ENCODE peak calls at places on chromosomes 16 and 17, in four cellular contexts. X is EH, Q is fibroblast of the conjunctiva, G is BE2C. D is an unnamed sample.

GRCh38 chr16:11819798-11820197 is 22.7 kb upstream of the ZC3H7A start:
- DNase-seq in X (no peak), G (no peak), Q (no peak), D (no peak)

GRCh38 chr17:68085751-68086445 is 50.4 kb downstream of the KPNA2 start:
- DNase-seq in G (no peak), Q (no peak), X (peak), D (no peak)

GRCh38 chr16:26598061-26598460 is 468.7 kb upstream of the C16orf82 start:
- DNase-seq in G (no peak), X (no peak), Q (no peak), D (no peak)

GRCh38 chr17:75034236-75034908 is 12.4 kb downstream of the ATP5PD start:
- DNase-seq in X (peak), G (peak), Q (peak), D (peak)

GRCh38 chr17:47998044-47998443 is 27.1 kb downstream of the CDK5RAP3 start:
- DNase-seq in G (no peak), X (no peak), Q (no peak), D (no peak)

GRCh38 chr17:60356947-60357346 is 35.0 kb downstream of the USP32 start:
- DNase-seq in Q (peak), X (peak), G (no peak), D (no peak)

GRCh38 chr17:40735016-40735415 is 20.1 kb downstream of the KRT25 start:
- DNase-seq in Q (no peak), G (no peak), X (no peak), D (no peak)

GRCh38 chr16:67718668-67719047 is 458 bp downstream of the GFOD2 start:
- DNase-seq in G (no peak), X (no peak), Q (no peak), D (no peak)

GRCh38 chr17:4195306-4195705 is 52.3 kb downstream of the CYB5D2 start:
- DNase-seq in X (peak), Q (peak), G (no peak), D (no peak)

GRCh38 chr16:14455577-14455976 is 174.5 kb downstream of the PARN start:
- DNase-seq in Q (no peak), X (peak), G (no peak), D (no peak)

D was measured in H4.